ENCODE peak calls at places on chromosome 15, in eight cellular contexts. Q, P, H, S, J, C, N and I are unnamed samples.
A peak's percentile ranks its signal among the peaks of the same experiment; 100 is the strongest.

GRCh38 chr15:70535071-70535954 is 228.0 kb downstream of the UACA start:
- DNase-seq in Q (no peak), P (no peak), H (peak; percentile 44), S (peak; percentile 56), J (no peak), C (peak; percentile 24), N (no peak), I (peak; percentile 72)

GRCh38 chr15:99507016-99507731 is 58.6 kb upstream of the MEF2A start:
- DNase-seq in Q (no peak), P (no peak), H (no peak), S (no peak), J (peak; percentile 69), C (no peak), N (peak; percentile 17), I (no peak)

GRCh38 chr15:68252925-68253534 is 23.5 kb upstream of the CLN6 start:
- DNase-seq in Q (peak; percentile 59), P (no peak), H (peak; percentile 23), S (no peak), J (peak; percentile 91), C (no peak), N (peak; percentile 76), I (no peak)

GRCh38 chr15:70463453-70463834 is 299.9 kb downstream of the UACA start:
- DNase-seq in Q (no peak), P (no peak), H (no peak), S (no peak), J (no peak), C (no peak), N (no peak), I (peak; percentile 48)

GRCh38 chr15:69723404-69724097 is 270.9 kb downstream of the RPLP1 start:
- DNase-seq in Q (no peak), P (no peak), H (no peak), S (no peak), J (peak; percentile 36), C (no peak), N (peak; percentile 5), I (no peak)

GRCh38 chr15:66617137-66618090 is 51.6 kb upstream of the LCTL start:
- DNase-seq in Q (no peak), P (no peak), H (no peak), S (no peak), J (peak; percentile 23), C (no peak), N (peak; percentile 67), I (no peak)

GRCh38 chr15:90009301-90010063 is 8.4 kb downstream of the ZNF710 start:
- DNase-seq in Q (no peak), P (no peak), H (no peak), S (no peak), J (no peak), C (no peak), N (no peak), I (no peak)

GRCh38 chr15:78101423-78102105 is 9.2 kb downstream of the SH2D7 start:
- DNase-seq in Q (no peak), P (no peak), H (no peak), S (no peak), J (no peak), C (no peak), N (no peak), I (no peak)

GRCh38 chr15:42737529-42738328 is 801 bp upstream of the CDAN1 start:
- DNase-seq in Q (no peak), P (no peak), H (no peak), S (no peak), J (peak; percentile 20), C (no peak), N (peak; percentile 19), I (peak; percentile 3)

GRCh38 chr15:81666828-81667227 is 292.8 kb upstream of the TMC3 start:
- DNase-seq in Q (no peak), P (no peak), H (no peak), S (no peak), J (no peak), C (no peak), N (no peak), I (no peak)

GRCh38 chr15:72323752-72324151 is 3.8 kb upstream of the CELF6 start:
- DNase-seq in Q (no peak), P (no peak), H (no peak), S (no peak), J (no peak), C (no peak), N (no peak), I (no peak)

GRCh38 chr15:41544650-41545015 is 576 bp upstream of the RPAP1 start:
- DNase-seq in Q (no peak), P (no peak), H (no peak), S (no peak), J (no peak), C (no peak), N (peak; percentile 25), I (no peak)

GRCh38 chr15:33107950-33108349 is 86.6 kb downstream of the FMN1 start:
- DNase-seq in Q (no peak), P (no peak), H (no peak), S (no peak), J (no peak), C (no peak), N (peak; percentile 44), I (no peak)

GRCh38 chr15:27864076-27864475 is 235.0 kb downstream of the OCA2 start:
- DNase-seq in Q (no peak), P (no peak), H (no peak), S (no peak), J (no peak), C (no peak), N (no peak), I (no peak)

GRCh38 chr15:90609254-90610185 is 79.8 kb downstream of the CRTC3 start:
- DNase-seq in Q (no peak), P (no peak), H (no peak), S (no peak), J (no peak), C (no peak), N (no peak), I (no peak)

GRCh38 chr15:74370471-74370870 is 3.0 kb upstream of the CYP11A1 start:
- DNase-seq in Q (no peak), P (no peak), H (no peak), S (no peak), J (no peak), C (no peak), N (no peak), I (no peak)

GRCh38 chr15:40430271-40430805 is 10.4 kb upstream of the BAHD1 start:
- DNase-seq in Q (no peak), P (no peak), H (no peak), S (no peak), J (peak; percentile 66), C (no peak), N (no peak), I (no peak)

GRCh38 chr15:50162988-50163718 is 18.8 kb upstream of the SLC27A2 start:
- DNase-seq in Q (no peak), P (no peak), H (no peak), S (no peak), J (no peak), C (no peak), N (peak; percentile 79), I (no peak)

GRCh38 chr15:40894689-40895308 is 549 bp downstream of the VPS18 start:
- DNase-seq in Q (no peak), P (peak; percentile 43), H (peak; percentile 46), S (peak; percentile 37), J (peak; percentile 91), C (no peak), N (peak; percentile 83), I (peak; percentile 75)

GRCh38 chr15:68676011-68676605 is 97.3 kb downstream of the CORO2B start:
- DNase-seq in Q (no peak), P (no peak), H (no peak), S (no peak), J (no peak), C (no peak), N (no peak), I (no peak)

GRCh38 chr15:67068724-67069400 is 3.5 kb downstream of the SMAD3 start:
- DNase-seq in Q (no peak), P (no peak), H (no peak), S (no peak), J (no peak), C (no peak), N (peak; percentile 50), I (no peak)

GRCh38 chr15:40320931-40321371 is 2.5 kb upstream of the INAFM2 start:
- DNase-seq in Q (no peak), P (no peak), H (peak; percentile 43), S (peak; percentile 44), J (peak; percentile 79), C (peak; percentile 62), N (peak; percentile 66), I (peak; percentile 58)

GRCh38 chr15:100878601-100879000 is 1.0 kb upstream of the ALDH1A3 start:
- DNase-seq in Q (no peak), P (no peak), H (no peak), S (no peak), J (peak; percentile 68), C (no peak), N (no peak), I (no peak)

GRCh38 chr15:101058735-101059134 is 139.6 kb downstream of the LRRK1 start:
- DNase-seq in Q (no peak), P (no peak), H (no peak), S (no peak), J (no peak), C (no peak), N (no peak), I (no peak)

GRCh38 chr15:28165791-28166190 is 66.7 kb upstream of the OCA2 start:
- DNase-seq in Q (no peak), P (no peak), H (no peak), S (no peak), J (no peak), C (no peak), N (no peak), I (no peak)

GRCh38 chr15:74543583-74543982 is 2.6 kb downstream of the ARID3B start:
- DNase-seq in Q (no peak), P (no peak), H (peak; percentile 3), S (no peak), J (peak; percentile 34), C (no peak), N (no peak), I (no peak)

GRCh38 chr15:89514186-89514585 is 17.8 kb upstream of the RHCG start:
- DNase-seq in Q (no peak), P (no peak), H (no peak), S (no peak), J (no peak), C (no peak), N (no peak), I (no peak)

GRCh38 chr15:34239151-34239761 is 14.4 kb downstream of the EMC4 start:
- DNase-seq in Q (no peak), P (no peak), H (no peak), S (no peak), J (no peak), C (no peak), N (peak; percentile 92), I (no peak)